ENCODE peak calls at places on chromosomes 4 and X, in ten cellular contexts. One of them, this sample, is unnamed.

GRCh38 chrX:124257924-124258706 is 74.3 kb upstream of the TEX13D start:
- DNase-seq in sigmoid colon: no peak
- DNase-seq in stomach: no peak
- DNase-seq in prostate gland: no peak
- DNase-seq in SK-N-SH: no peak
- DNase-seq in transverse colon: no peak
- DNase-seq in HepG2: no peak
- DNase-seq in suprapubic skin: no peak
- DNase-seq in H1: no peak
- DNase-seq in GM12891: no peak
- DNase-seq in this sample: no peak

GRCh38 chr4:105878668-105879067 is 16.6 kb upstream of the NPNT start:
- DNase-seq in transverse colon: no peak
- DNase-seq in stomach: no peak
- DNase-seq in SK-N-SH: no peak
- DNase-seq in prostate gland: peak
- DNase-seq in HepG2: no peak
- DNase-seq in suprapubic skin: no peak
- DNase-seq in H1: no peak
- DNase-seq in GM12891: no peak
- DNase-seq in sigmoid colon: no peak
- DNase-seq in this sample: no peak

GRCh38 chr4:145531193-145531592 is 49.5 kb downstream of the SMAD1 start:
- DNase-seq in suprapubic skin: no peak
- DNase-seq in HepG2: no peak
- DNase-seq in H1: no peak
- DNase-seq in sigmoid colon: no peak
- DNase-seq in prostate gland: no peak
- DNase-seq in SK-N-SH: peak
- DNase-seq in GM12891: no peak
- DNase-seq in transverse colon: peak
- DNase-seq in stomach: no peak
- DNase-seq in this sample: no peak

GRCh38 chrX:42746606-42747005 is 31.4 kb downstream of the PPP1R2C start:
- DNase-seq in sigmoid colon: no peak
- DNase-seq in GM12891: no peak
- DNase-seq in prostate gland: no peak
- DNase-seq in suprapubic skin: no peak
- DNase-seq in stomach: no peak
- DNase-seq in H1: no peak
- DNase-seq in HepG2: no peak
- DNase-seq in SK-N-SH: no peak
- DNase-seq in transverse colon: no peak
- DNase-seq in this sample: no peak

GRCh38 chrX:132292753-132293152 is 73.5 kb upstream of the RAP2C start:
- DNase-seq in prostate gland: peak
- DNase-seq in suprapubic skin: no peak
- DNase-seq in H1: no peak
- DNase-seq in stomach: no peak
- DNase-seq in SK-N-SH: peak
- DNase-seq in HepG2: peak
- DNase-seq in sigmoid colon: no peak
- DNase-seq in transverse colon: peak
- DNase-seq in GM12891: peak
- DNase-seq in this sample: peak

GRCh38 chr4:123127865-123128264 is 205.5 kb upstream of the NUDT6 start:
- DNase-seq in H1: no peak
- DNase-seq in stomach: no peak
- DNase-seq in prostate gland: no peak
- DNase-seq in HepG2: no peak
- DNase-seq in sigmoid colon: no peak
- DNase-seq in suprapubic skin: no peak
- DNase-seq in transverse colon: no peak
- DNase-seq in SK-N-SH: no peak
- DNase-seq in GM12891: no peak
- DNase-seq in this sample: no peak

GRCh38 chrX:25020391-25021131 is 4.8 kb upstream of the ARX start:
- DNase-seq in sigmoid colon: no peak
- DNase-seq in stomach: no peak
- DNase-seq in suprapubic skin: no peak
- DNase-seq in transverse colon: no peak
- DNase-seq in SK-N-SH: peak
- DNase-seq in GM12891: no peak
- DNase-seq in HepG2: no peak
- DNase-seq in H1: peak
- DNase-seq in prostate gland: no peak
- DNase-seq in this sample: no peak

GRCh38 chr4:175339100-175339707 is 421.0 kb downstream of the ADAM29 start:
- DNase-seq in prostate gland: no peak
- DNase-seq in stomach: no peak
- DNase-seq in sigmoid colon: no peak
- DNase-seq in GM12891: no peak
- DNase-seq in HepG2: no peak
- DNase-seq in H1: no peak
- DNase-seq in transverse colon: no peak
- DNase-seq in suprapubic skin: no peak
- DNase-seq in SK-N-SH: no peak
- DNase-seq in this sample: no peak

GRCh38 chr4:107689912-107690587 is 30.0 kb downstream of the PAPSS1 start:
- DNase-seq in SK-N-SH: no peak
- DNase-seq in sigmoid colon: no peak
- DNase-seq in prostate gland: no peak
- DNase-seq in stomach: no peak
- DNase-seq in H1: no peak
- DNase-seq in transverse colon: no peak
- DNase-seq in HepG2: peak
- DNase-seq in GM12891: no peak
- DNase-seq in suprapubic skin: no peak
- DNase-seq in this sample: no peak
- TF ChIP-seq POLR2AphosphoS5 in SK-N-SH: peak
- TF ChIP-seq POLR2AphosphoS5 in sigmoid colon: no peak
- TF ChIP-seq POLR2AphosphoS5 in prostate gland: no peak
- TF ChIP-seq POLR2AphosphoS5 in stomach: no peak
- TF ChIP-seq POLR2AphosphoS5 in H1: no peak
- TF ChIP-seq POLR2AphosphoS5 in transverse colon: no peak
- TF ChIP-seq POLR2AphosphoS5 in HepG2: no peak
- TF ChIP-seq POLR2AphosphoS5 in GM12891: no peak
- TF ChIP-seq POLR2AphosphoS5 in suprapubic skin: no peak
- TF ChIP-seq POLR2AphosphoS5 in this sample: no peak

GRCh38 chr4:80202784-80203553 is 5.7 kb downstream of the PRDM8 start:
- DNase-seq in stomach: no peak
- DNase-seq in sigmoid colon: peak
- DNase-seq in GM12891: peak
- DNase-seq in prostate gland: no peak
- DNase-seq in H1: peak
- DNase-seq in HepG2: no peak
- DNase-seq in transverse colon: peak
- DNase-seq in SK-N-SH: no peak
- DNase-seq in suprapubic skin: no peak
- DNase-seq in this sample: no peak
- TF ChIP-seq POLR2AphosphoS5 in stomach: no peak
- TF ChIP-seq POLR2AphosphoS5 in sigmoid colon: no peak
- TF ChIP-seq POLR2AphosphoS5 in GM12891: no peak
- TF ChIP-seq POLR2AphosphoS5 in prostate gland: no peak
- TF ChIP-seq POLR2AphosphoS5 in H1: no peak
- TF ChIP-seq POLR2AphosphoS5 in HepG2: no peak
- TF ChIP-seq POLR2AphosphoS5 in transverse colon: no peak
- TF ChIP-seq POLR2AphosphoS5 in SK-N-SH: no peak
- TF ChIP-seq POLR2AphosphoS5 in suprapubic skin: no peak
- TF ChIP-seq POLR2AphosphoS5 in this sample: no peak

DNA sequence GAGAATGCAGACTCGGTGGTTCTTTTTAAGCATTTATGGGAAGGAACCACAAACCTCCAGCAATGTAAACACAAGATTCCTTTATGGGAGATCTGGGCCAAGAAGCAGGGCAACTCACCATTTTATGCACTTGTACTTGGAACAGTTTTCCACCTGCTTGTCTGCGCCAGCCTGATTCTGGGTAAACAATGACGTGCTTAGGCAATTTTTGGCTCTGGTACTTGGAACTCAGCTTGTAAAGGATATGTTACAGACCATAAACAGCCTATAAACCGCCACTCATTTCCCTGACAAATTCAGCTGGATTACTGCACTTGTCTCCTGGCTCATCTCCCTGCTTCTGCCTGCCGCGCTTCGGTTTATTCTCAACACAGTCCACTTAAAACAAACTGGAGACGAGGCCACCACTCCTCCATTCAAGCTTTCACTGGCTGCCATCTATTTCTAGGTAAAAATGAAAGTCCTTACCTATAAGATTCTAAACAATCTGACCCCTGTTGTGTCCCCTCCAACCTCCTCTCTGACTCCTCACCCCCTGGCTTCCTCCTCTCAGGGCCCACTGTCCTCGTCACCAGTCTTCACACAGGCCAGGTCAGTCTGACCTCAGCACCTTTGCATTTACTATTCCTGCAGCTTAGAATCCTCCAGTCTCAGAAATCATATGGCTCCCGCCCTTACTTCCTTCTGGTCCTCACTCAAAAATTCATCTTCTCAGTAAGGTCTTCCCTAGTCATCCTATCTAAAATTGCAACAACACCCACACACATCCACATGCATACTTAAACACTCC is 205.9 kb upstream of the GALNT7 start:
- DNase-seq in H1: no peak
- DNase-seq in SK-N-SH: no peak
- DNase-seq in sigmoid colon: peak
- DNase-seq in prostate gland: peak
- DNase-seq in stomach: peak
- DNase-seq in GM12891: no peak
- DNase-seq in transverse colon: peak
- DNase-seq in HepG2: no peak
- DNase-seq in suprapubic skin: no peak
- DNase-seq in this sample: no peak
- TF ChIP-seq POLR2AphosphoS5 in H1: no peak
- TF ChIP-seq POLR2AphosphoS5 in SK-N-SH: no peak
- TF ChIP-seq POLR2AphosphoS5 in sigmoid colon: peak
- TF ChIP-seq POLR2AphosphoS5 in prostate gland: peak
- TF ChIP-seq POLR2AphosphoS5 in stomach: peak
- TF ChIP-seq POLR2AphosphoS5 in GM12891: no peak
- TF ChIP-seq POLR2AphosphoS5 in transverse colon: peak
- TF ChIP-seq POLR2AphosphoS5 in HepG2: no peak
- TF ChIP-seq POLR2AphosphoS5 in suprapubic skin: no peak
- TF ChIP-seq POLR2AphosphoS5 in this sample: no peak

GRCh38 chr4:87530868-87531267 is 1.7 kb upstream of the SPARCL1 start:
- DNase-seq in transverse colon: peak
- DNase-seq in sigmoid colon: peak
- DNase-seq in suprapubic skin: peak
- DNase-seq in SK-N-SH: no peak
- DNase-seq in GM12891: no peak
- DNase-seq in HepG2: no peak
- DNase-seq in H1: no peak
- DNase-seq in prostate gland: peak
- DNase-seq in stomach: peak
- DNase-seq in this sample: no peak
- TF ChIP-seq POLR2AphosphoS5 in transverse colon: peak
- TF ChIP-seq POLR2AphosphoS5 in sigmoid colon: peak
- TF ChIP-seq POLR2AphosphoS5 in suprapubic skin: peak
- TF ChIP-seq POLR2AphosphoS5 in SK-N-SH: no peak
- TF ChIP-seq POLR2AphosphoS5 in GM12891: no peak
- TF ChIP-seq POLR2AphosphoS5 in HepG2: no peak
- TF ChIP-seq POLR2AphosphoS5 in H1: no peak
- TF ChIP-seq POLR2AphosphoS5 in prostate gland: peak
- TF ChIP-seq POLR2AphosphoS5 in stomach: peak
- TF ChIP-seq POLR2AphosphoS5 in this sample: no peak